ENCODE peak calls at places on chromosomes 16 and 17, in six cellular contexts. N is fibroblast of the aortic adventitia, E is GM12865, O is WERI-Rb-1, Z is cardiac muscle cell, L is IMR-90. G is an unnamed sample.

GRCh38 chr17:48241131-48241591 is 133.6 kb downstream of the SNX11 start:
- DNase-seq in O (no peak), E (peak), N (peak), Z (peak), L (peak), G (peak)

GRCh38 chr17:74201250-74201649 is 2.2 kb upstream of the RPL38 start:
- DNase-seq in E (no peak), N (peak), O (no peak), L (peak), Z (peak), G (peak)

GRCh38 chr16:80804451-80805383 is at the start of gene CDYL2:
- DNase-seq in N (no peak), E (peak), O (no peak), Z (peak), L (peak), G (peak)

GRCh38 chr17:36846410-36847292 is 90.6 kb upstream of the LHX1 start:
- DNase-seq in E (no peak), N (no peak), L (no peak), O (no peak), Z (no peak), G (no peak)

GRCh38 chr17:7845359-7846062 is 9.4 kb upstream of the TMEM88 start:
- DNase-seq in N (no peak), E (no peak), L (no peak), Z (no peak), O (no peak), G (no peak)

GRCh38 chr16:89841275-89841674 is 13.0 kb downstream of the SPIRE2 start:
- DNase-seq in N (no peak), Z (no peak), L (no peak), O (no peak), E (peak), G (no peak)

GRCh38 chr16:49019081-49019633 is 262.5 kb downstream of the CBLN1 start:
- DNase-seq in Z (no peak), N (peak), E (no peak), L (peak), O (peak), G (no peak)

GRCh38 chr17:42101513-42102292 is 3.4 kb upstream of the ZNF385C start:
- DNase-seq in N (peak), E (peak), O (peak), Z (peak), L (peak), G (peak)

GRCh38 chr16:74726736-74727135 is 26.1 kb upstream of the MLKL start:
- DNase-seq in Z (no peak), L (no peak), N (no peak), O (no peak), E (peak), G (no peak)

GRCh38 chr17:2711608-2712299 is at the start of gene CLUH:
- DNase-seq in N (peak), O (peak), E (peak), Z (peak), L (peak), G (peak)

GRCh38 chr16:31251435-31251834 is 8.3 kb upstream of the ITGAM start:
- DNase-seq in N (no peak), Z (no peak), E (no peak), O (no peak), L (no peak), G (no peak)

GRCh38 chr17:61409301-61410099 is 9.9 kb downstream of the TBX2 start:
- DNase-seq in O (peak), L (peak), N (peak), Z (peak), E (peak), G (peak)

GRCh38 chr17:72693147-72693878 is 399.2 kb downstream of the SLC39A11 start:
- DNase-seq in N (no peak), O (no peak), E (no peak), L (no peak), Z (no peak), G (no peak)

GRCh38 chr17:18257268-18257681 is 1.3 kb downstream of the FLII start:
- DNase-seq in E (no peak), N (no peak), O (no peak), L (no peak), Z (no peak), G (no peak)

GRCh38 chr16:61926766-61927165 is 109.5 kb downstream of the CDH8 start:
- DNase-seq in N (no peak), L (no peak), E (no peak), O (no peak), Z (no peak), G (peak)

GRCh38 chr16:13337482-13337881 is 436.1 kb downstream of the SHISA9 start:
- DNase-seq in L (no peak), E (peak), O (no peak), Z (no peak), N (no peak), G (no peak)

GRCh38 chr17:17609121-17609520 is 17.6 kb upstream of the PEMT start:
- DNase-seq in Z (no peak), N (no peak), O (no peak), E (no peak), L (no peak), G (no peak)

GRCh38 chr17:42394838-42395237 is 6.6 kb upstream of the STAT3 start:
- DNase-seq in L (no peak), Z (no peak), N (no peak), O (no peak), E (no peak), G (no peak)

GRCh38 chr17:78170692-78171590 is 2.6 kb downstream of the SYNGR2 start:
- DNase-seq in Z (no peak), N (no peak), E (no peak), L (no peak), O (no peak), G (no peak)

GRCh38 chr16:54938351-54939346 is 8.0 kb downstream of the IRX5 start:
- DNase-seq in E (no peak), L (no peak), Z (peak), O (peak), N (peak), G (peak)

GRCh38 chr16:76913046-76913445 is 277.9 kb upstream of the MON1B start:
- DNase-seq in L (no peak), N (peak), O (no peak), E (no peak), Z (no peak), G (no peak)

GRCh38 chr17:15944720-15945492 is at the start of gene ADORA2B:
- DNase-seq in Z (peak), N (peak), E (peak), O (peak), L (peak), G (peak)
- TF ChIP-seq CTCF in Z (peak), N (peak), E (peak), O (peak), L (peak), G (peak)

GRCh38 chr17:63680700-63681099 is 19.2 kb downstream of the LIMD2 start:
- DNase-seq in E (no peak), Z (no peak), L (no peak), O (no peak), N (no peak), G (no peak)

GRCh38 chr17:63682441-63682840 is 17.5 kb downstream of the LIMD2 start:
- DNase-seq in Z (no peak), O (no peak), N (no peak), E (no peak), L (no peak), G (no peak)

GRCh38 chr17:63681530-63681929 is 18.4 kb downstream of the LIMD2 start:
- DNase-seq in N (no peak), L (no peak), O (no peak), Z (no peak), E (no peak), G (no peak)

GRCh38 chr17:63676540-63676933 is 23.4 kb downstream of the LIMD2 start:
- DNase-seq in O (peak), Z (no peak), L (no peak), N (no peak), E (no peak), G (no peak)

GRCh38 chr17:63679214-63679613 is 20.7 kb downstream of the LIMD2 start:
- DNase-seq in Z (no peak), L (no peak), E (no peak), O (no peak), N (no peak), G (no peak)
- H3K4me3 ChIP-seq in Z (no peak), L (no peak), E (no peak), O (no peak), N (no peak), G (no peak)

GRCh38 chr16:10987361-10988163 is 43.2 kb downstream of the CLEC16A start:
- DNase-seq in N (no peak), Z (peak), O (no peak), L (no peak), E (peak), G (no peak)

GRCh38 chr16:10990378-10990777 is 46.0 kb downstream of the CLEC16A start:
- DNase-seq in N (no peak), E (no peak), Z (no peak), O (peak), L (no peak), G (no peak)

GRCh38 chr16:10989494-10989893 is 45.1 kb downstream of the CLEC16A start:
- DNase-seq in O (no peak), L (no peak), Z (no peak), E (no peak), N (no peak), G (no peak)

GRCh38 chr16:10988164-10988803 is 43.9 kb downstream of the CLEC16A start:
- DNase-seq in Z (no peak), O (peak), N (no peak), L (no peak), E (peak), G (no peak)

DNA sequence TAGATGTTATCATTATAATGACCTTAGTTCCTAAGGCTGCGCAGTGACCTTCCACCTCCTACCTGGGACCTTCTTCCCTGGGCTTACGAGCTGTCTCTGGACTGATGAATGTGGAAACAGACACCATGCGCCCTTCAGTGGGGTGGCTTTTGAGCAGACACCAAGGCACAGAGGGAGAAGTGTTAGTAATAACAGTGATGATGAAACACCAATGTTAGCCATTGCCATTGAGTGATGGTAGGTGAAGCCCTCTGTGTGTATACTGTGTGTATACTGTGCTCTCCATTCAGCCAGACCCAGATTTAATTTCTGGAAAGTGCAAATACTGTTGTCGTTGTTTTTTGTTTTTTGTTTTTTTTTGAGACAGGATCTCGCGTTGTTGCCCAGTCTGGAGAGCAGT is 44.5 kb downstream of the CLEC16A start:
- DNase-seq in E (no peak), O (no peak), Z (no peak), L (no peak), N (no peak), G (no peak)
- TF ChIP-seq CTCF in E (no peak), O (no peak), Z (no peak), L (no peak), N (no peak), G (no peak)

DNA sequence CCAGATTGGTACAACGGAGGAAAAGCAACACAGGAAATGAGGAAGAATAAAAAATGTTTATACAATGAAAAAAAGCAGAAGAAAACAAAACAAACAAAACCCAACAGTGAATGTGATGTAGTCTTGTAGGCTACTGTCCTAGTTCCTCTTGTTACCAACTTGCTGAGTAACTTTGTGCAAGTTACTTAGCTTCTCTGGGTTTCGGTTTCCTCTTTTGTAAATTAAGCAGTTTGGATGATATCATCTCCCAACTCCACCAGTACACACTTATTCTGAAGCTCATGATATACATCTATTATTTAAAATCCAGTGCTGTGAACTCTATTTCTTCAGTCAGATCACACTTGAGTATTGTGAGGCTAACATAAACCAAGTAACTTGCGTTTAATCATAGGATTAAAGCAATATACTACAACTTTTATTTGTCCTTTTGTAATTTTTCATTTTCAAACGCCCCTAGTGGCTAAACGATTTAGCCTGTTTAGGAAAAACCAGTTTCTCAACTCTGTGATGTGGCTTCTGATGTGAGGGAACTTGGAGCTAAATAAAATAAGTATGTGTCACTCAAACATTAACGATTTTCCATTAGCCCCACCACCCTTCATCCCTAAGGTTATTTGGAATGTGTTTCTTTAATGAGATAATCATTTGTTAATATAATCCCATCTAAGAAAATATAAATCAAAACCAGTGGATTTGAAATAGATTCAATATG is 1.4 kb upstream of the UNK start:
- DNase-seq in E (peak), L (peak), Z (peak), N (peak), O (no peak), G (peak)
- H3K4me3 ChIP-seq in E (peak), L (peak), Z (no peak), N (peak), O (no peak), G (peak)

DNA sequence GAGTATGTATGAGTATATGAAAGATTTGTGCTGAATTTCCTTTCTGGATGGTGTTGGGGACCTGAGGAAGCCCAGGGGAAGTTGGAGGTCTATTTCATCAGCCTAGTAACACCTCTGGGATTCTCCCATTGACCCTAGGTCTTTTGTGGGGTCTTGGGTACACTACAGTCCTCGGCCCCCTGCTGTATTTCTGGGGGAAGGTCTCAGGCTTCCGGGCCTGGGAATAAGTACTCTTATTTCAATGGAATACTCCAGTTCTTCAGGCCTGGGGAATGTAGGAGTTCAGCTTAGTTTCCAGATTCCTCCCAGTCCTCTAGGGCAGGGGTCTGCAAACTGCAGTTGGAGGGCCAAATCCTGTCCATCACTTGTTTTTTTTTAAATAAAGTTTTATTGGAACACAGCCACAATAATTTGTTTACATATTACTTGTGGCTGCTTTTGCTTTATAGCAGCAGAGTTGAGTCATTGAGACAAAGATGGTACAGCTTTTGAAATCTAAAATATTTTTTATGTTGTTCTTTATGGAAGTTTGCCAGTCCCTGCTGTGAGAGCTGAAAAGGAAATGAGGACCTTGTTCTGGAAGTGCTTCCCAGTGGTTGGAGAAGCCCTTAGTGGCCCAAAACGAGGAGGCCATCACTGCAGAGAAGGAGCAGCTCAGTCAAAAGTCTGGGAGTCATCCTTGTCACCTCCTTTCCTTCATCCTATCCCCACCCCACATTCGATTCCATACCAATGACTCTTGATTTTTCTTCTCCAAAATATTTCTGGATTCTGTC is 142.5 kb upstream of the HS3ST2 start:
- DNase-seq in L (peak), O (no peak), N (peak), E (no peak), Z (peak), G (peak)
- TF ChIP-seq CTCF in L (no peak), O (no peak), N (no peak), E (no peak), Z (no peak), G (no peak)

GRCh38 chr17:28667870-28668269 is 5.9 kb downstream of the SUPT6H start:
- DNase-seq in E (no peak), L (no peak), O (no peak), N (no peak), Z (no peak), G (no peak)

GRCh38 chr17:28665994-28666393 is 4.0 kb downstream of the SUPT6H start:
- DNase-seq in E (no peak), N (no peak), L (no peak), O (no peak), Z (no peak), G (no peak)

GRCh38 chr17:28662527-28662829 is 473 bp downstream of the SUPT6H start:
- DNase-seq in N (no peak), Z (no peak), E (no peak), O (no peak), L (no peak), G (no peak)

GRCh38 chr17:28661635-28662526 is at the start of the genes SDF2 and SUPT6H:
- DNase-seq in N (peak), O (peak), L (peak), E (peak), Z (peak), G (peak)

GRCh38 chr17:28663723-28664122 is 1.7 kb downstream of the SUPT6H start:
- DNase-seq in L (no peak), N (no peak), Z (no peak), O (no peak), E (no peak), G (no peak)
- H3K4me3 ChIP-seq in L (no peak), N (peak), Z (no peak), O (no peak), E (no peak), G (no peak)

G was measured in cardiac fibroblast.